ENCODE peak calls at places on chromosomes 2 and 18, in five cellular contexts. One of them, this sample, is unnamed.

GRCh38 chr2:60413819-60414178 is 139.7 kb downstream of the BCL11A start:
- DNase-seq in K562: no peak
- DNase-seq in GM12878: peak; percentile 78
- DNase-seq in HepG2: no peak
- DNase-seq in H1: no peak
- DNase-seq in this sample: no peak

GRCh38 chr2:69305712-69306611 is 81.1 kb downstream of the GFPT1 start:
- DNase-seq in HepG2: no peak
- DNase-seq in K562: peak; percentile 14
- DNase-seq in H1: no peak
- DNase-seq in GM12878: no peak
- DNase-seq in this sample: peak; percentile 62

GRCh38 chr2:9950521-9951271 is 797 bp upstream of the GRHL1 start:
- DNase-seq in K562: no peak
- DNase-seq in GM12878: no peak
- DNase-seq in HepG2: no peak
- DNase-seq in H1: no peak
- DNase-seq in this sample: peak; percentile 60

GRCh38 chr2:179096090-179096489 is 46.2 kb upstream of the CCDC141 start:
- DNase-seq in H1: no peak
- DNase-seq in K562: no peak
- DNase-seq in GM12878: peak; percentile 40
- DNase-seq in HepG2: no peak
- DNase-seq in this sample: no peak

GRCh38 chr18:44819944-44820510 is 139.3 kb downstream of the SETBP1 start:
- DNase-seq in HepG2: no peak
- DNase-seq in H1: no peak
- DNase-seq in GM12878: no peak
- DNase-seq in K562: no peak
- DNase-seq in this sample: no peak

GRCh38 chr18:76445275-76445674 is 49.8 kb downstream of the ZNF516 start:
- DNase-seq in K562: no peak
- DNase-seq in H1: no peak
- DNase-seq in GM12878: no peak
- DNase-seq in HepG2: no peak
- DNase-seq in this sample: no peak

GRCh38 chr2:8119782-8120551 is 561.9 kb upstream of the ID2 start:
- DNase-seq in K562: no peak
- DNase-seq in HepG2: peak; percentile 99
- DNase-seq in H1: no peak
- DNase-seq in GM12878: peak; percentile 4
- DNase-seq in this sample: no peak

GRCh38 chr2:122481244-122481622 is 725.8 kb downstream of the TSN start:
- DNase-seq in H1: no peak
- DNase-seq in GM12878: no peak
- DNase-seq in HepG2: no peak
- DNase-seq in K562: no peak
- DNase-seq in this sample: no peak

GRCh38 chr2:54088191-54088634 is 27.2 kb upstream of the ACYP2 start:
- DNase-seq in K562: no peak
- DNase-seq in H1: no peak
- DNase-seq in GM12878: no peak
- DNase-seq in HepG2: no peak
- DNase-seq in this sample: no peak

GRCh38 chr2:26613241-26614204 is 27.6 kb downstream of the CIB4 start:
- DNase-seq in K562: no peak
- DNase-seq in H1: no peak
- DNase-seq in HepG2: no peak
- DNase-seq in GM12878: no peak
- DNase-seq in this sample: peak; percentile 57

GRCh38 chr2:160974803-160975202 is 185.4 kb upstream of the TANK start:
- DNase-seq in HepG2: no peak
- DNase-seq in GM12878: no peak
- DNase-seq in K562: no peak
- DNase-seq in H1: no peak
- DNase-seq in this sample: no peak

GRCh38 chr2:14530506-14530905 is 102.0 kb upstream of the LRATD1 start:
- DNase-seq in H1: no peak
- DNase-seq in GM12878: no peak
- DNase-seq in K562: no peak
- DNase-seq in HepG2: no peak
- DNase-seq in this sample: no peak

GRCh38 chr2:37635359-37636208 is 35.9 kb downstream of the CDC42EP3 start:
- DNase-seq in GM12878: peak; percentile 92
- DNase-seq in K562: no peak
- DNase-seq in H1: no peak
- DNase-seq in HepG2: no peak
- DNase-seq in this sample: no peak

GRCh38 chr18:58549814-58550339 is 79.0 kb downstream of the ALPK2 start:
- DNase-seq in HepG2: peak; percentile 99
- DNase-seq in GM12878: no peak
- DNase-seq in H1: no peak
- DNase-seq in K562: no peak
- DNase-seq in this sample: no peak

GRCh38 chr2:182870227-182870626 is 3.8 kb upstream of the FRZB start:
- DNase-seq in HepG2: peak; percentile 56
- DNase-seq in K562: peak; percentile 44
- DNase-seq in H1: peak; percentile 29
- DNase-seq in GM12878: no peak
- DNase-seq in this sample: peak; percentile 90

GRCh38 chr2:69200107-69200520 is 186.9 kb downstream of the GFPT1 start:
- DNase-seq in H1: no peak
- DNase-seq in GM12878: no peak
- DNase-seq in K562: no peak
- DNase-seq in HepG2: peak; percentile 81
- DNase-seq in this sample: no peak

GRCh38 chr2:240412975-240413812 is 22.3 kb upstream of the GPC1 start:
- DNase-seq in H1: no peak
- DNase-seq in GM12878: no peak
- DNase-seq in K562: peak; percentile 16
- DNase-seq in HepG2: no peak
- DNase-seq in this sample: no peak

GRCh38 chr18:39751161-39751560 is 2185.6 kb upstream of the CELF4 start:
- DNase-seq in K562: no peak
- DNase-seq in HepG2: no peak
- DNase-seq in H1: no peak
- DNase-seq in GM12878: no peak
- DNase-seq in this sample: no peak

GRCh38 chr2:72006188-72006736 is 141.4 kb downstream of the CYP26B1 start:
- DNase-seq in HepG2: no peak
- DNase-seq in H1: no peak
- DNase-seq in K562: no peak
- DNase-seq in GM12878: no peak
- DNase-seq in this sample: no peak

GRCh38 chr2:60963176-60963575 is 54.3 kb upstream of the PEX13 start:
- DNase-seq in H1: no peak
- DNase-seq in HepG2: no peak
- DNase-seq in K562: no peak
- DNase-seq in GM12878: no peak
- DNase-seq in this sample: no peak

GRCh38 chr18:41391616-41392610 is 563.1 kb upstream of the PIK3C3 start:
- DNase-seq in H1: peak; percentile 49
- DNase-seq in HepG2: peak; percentile 47
- DNase-seq in GM12878: no peak
- DNase-seq in K562: peak; percentile 7
- DNase-seq in this sample: peak; percentile 91

GRCh38 chr2:58447586-58447985 is 206.5 kb upstream of the FANCL start:
- DNase-seq in HepG2: no peak
- DNase-seq in GM12878: no peak
- DNase-seq in H1: no peak
- DNase-seq in K562: no peak
- DNase-seq in this sample: no peak

GRCh38 chr2:132593171-132593570 is 76.8 kb downstream of the LYPD1 start:
- DNase-seq in HepG2: no peak
- DNase-seq in K562: no peak
- DNase-seq in H1: no peak
- DNase-seq in GM12878: no peak
- DNase-seq in this sample: no peak

GRCh38 chr2:128782411-128783192 is 463.9 kb upstream of the HS6ST1 start:
- DNase-seq in K562: no peak
- DNase-seq in HepG2: no peak
- DNase-seq in GM12878: no peak
- DNase-seq in H1: no peak
- DNase-seq in this sample: no peak

GRCh38 chr2:42736598-42737322 is 27.2 kb downstream of the OXER1 start:
- DNase-seq in GM12878: no peak
- DNase-seq in HepG2: no peak
- DNase-seq in K562: no peak
- DNase-seq in H1: no peak
- DNase-seq in this sample: no peak

GRCh38 chr2:120528051-120528692 is 182.2 kb downstream of the INHBB start:
- DNase-seq in HepG2: no peak
- DNase-seq in H1: no peak
- DNase-seq in GM12878: no peak
- DNase-seq in K562: no peak
- DNase-seq in this sample: no peak

DNA sequence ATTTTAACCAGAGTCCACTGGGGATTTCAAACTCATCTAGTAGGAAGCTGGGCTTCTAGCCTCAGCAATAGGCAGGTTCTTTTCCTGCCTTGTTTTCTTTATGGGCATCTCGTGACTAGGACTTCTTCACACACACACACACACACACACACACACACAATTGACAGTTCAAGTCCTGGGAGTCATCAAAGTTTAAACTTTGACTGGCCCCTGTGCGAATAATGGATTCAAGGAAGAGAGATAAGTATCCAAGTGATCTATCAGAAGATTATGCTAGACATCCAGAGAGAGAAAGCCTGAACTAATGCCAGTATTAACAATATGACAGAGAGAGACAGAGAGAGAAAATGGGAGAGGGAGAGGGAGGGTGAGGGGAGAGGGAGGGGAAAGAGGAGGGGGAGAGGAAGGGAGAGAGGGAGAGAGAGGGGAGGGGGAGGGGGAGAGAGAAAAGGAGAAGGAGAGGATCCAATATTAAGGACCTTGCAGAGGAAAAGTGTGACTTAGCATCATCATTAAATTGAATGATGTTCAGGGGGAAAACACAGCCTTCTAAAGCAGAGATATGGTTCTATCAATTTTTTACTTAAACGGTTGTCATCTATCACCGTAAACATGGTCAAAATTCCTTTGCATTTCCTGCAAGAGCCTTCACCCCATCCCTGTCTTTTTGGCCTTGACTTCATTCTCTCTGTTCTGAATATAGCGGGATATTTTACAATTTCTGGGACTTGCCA is 327.6 kb upstream of the ZEB2 start:
- DNase-seq in HepG2: no peak
- DNase-seq in GM12878: no peak
- DNase-seq in H1: no peak
- DNase-seq in K562: no peak
- DNase-seq in this sample: no peak
- H2AFZ ChIP-seq in HepG2: no peak overlapping the region
- H2AFZ ChIP-seq in GM12878: no peak overlapping the region
- H2AFZ ChIP-seq in H1: no peak overlapping the region
- H2AFZ ChIP-seq in K562: no peak overlapping the region
- H2AFZ ChIP-seq in this sample: no peak overlapping the region

DNA sequence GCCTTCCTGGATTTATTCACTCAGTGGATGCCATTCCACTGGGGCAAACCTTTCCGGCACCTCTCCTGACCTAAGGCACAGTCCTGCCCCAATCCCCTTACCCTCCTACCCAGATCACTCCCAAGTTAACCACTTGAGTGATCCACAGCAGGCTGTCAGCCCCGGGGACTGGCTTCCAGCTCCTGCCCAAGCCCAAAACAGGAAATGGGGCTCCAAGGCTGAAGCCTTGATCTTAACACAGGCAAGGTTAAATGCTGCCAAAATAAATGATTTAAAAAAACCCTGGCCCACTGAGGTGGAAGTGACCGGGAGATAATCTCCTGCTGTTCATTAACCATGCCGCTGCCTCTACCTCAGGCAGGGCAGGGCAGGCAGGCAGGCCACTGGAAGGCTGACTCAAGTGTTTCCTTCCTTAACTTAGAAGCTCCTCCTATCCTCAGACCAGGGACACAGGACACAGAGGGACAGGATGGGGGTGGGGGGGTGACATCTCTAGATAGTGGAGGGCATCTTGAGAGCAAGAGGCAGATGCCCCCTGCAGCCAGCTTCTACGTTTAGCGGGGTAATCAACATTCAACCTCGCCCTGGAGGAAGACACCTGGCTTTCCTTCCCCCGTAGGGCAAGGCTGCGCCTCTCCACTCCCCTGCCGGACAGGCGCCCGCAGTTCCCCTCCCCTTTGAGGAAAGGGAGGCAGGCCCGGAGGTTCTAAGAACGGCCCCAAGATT is 1.3 kb downstream of the RAB11FIP5 start:
- DNase-seq in HepG2: peak; percentile 35
- DNase-seq in H1: no peak
- DNase-seq in GM12878: no peak
- DNase-seq in K562: peak; percentile 43
- DNase-seq in this sample: peak; percentile 81
- TF ChIP-seq CREB1 in HepG2: no peak
- TF ChIP-seq CREB1 in H1: no peak
- TF ChIP-seq CREB1 in GM12878: no peak
- TF ChIP-seq CREB1 in K562: no peak
- TF ChIP-seq CREB1 in this sample: peak; percentile 11

DNA sequence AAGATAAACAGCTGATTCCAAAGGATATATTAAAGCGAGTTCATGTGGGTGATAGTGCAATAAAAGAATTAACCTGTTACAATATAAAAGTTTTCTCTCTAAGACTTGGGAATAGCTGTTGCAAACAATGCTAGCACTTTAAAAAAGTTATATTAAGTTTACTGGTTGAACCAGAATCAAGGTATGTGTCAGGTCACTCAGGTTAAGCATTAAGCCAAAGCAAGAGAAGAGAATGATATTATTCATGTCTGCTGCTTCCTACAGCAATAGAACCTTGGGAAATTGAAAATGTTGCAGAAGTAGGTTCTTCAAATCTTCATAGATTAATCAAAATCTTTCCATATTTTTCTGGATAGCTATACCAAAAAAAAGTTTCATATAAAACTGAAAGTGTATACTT is 138.5 kb downstream of the GCA start:
- DNase-seq in HepG2: no peak
- DNase-seq in GM12878: no peak
- DNase-seq in K562: no peak
- DNase-seq in H1: no peak
- DNase-seq in this sample: no peak
- H2AFZ ChIP-seq in HepG2: no peak overlapping the region
- H2AFZ ChIP-seq in GM12878: no peak overlapping the region
- H2AFZ ChIP-seq in K562: no peak overlapping the region
- H2AFZ ChIP-seq in H1: no peak overlapping the region
- H2AFZ ChIP-seq in this sample: no peak overlapping the region

GRCh38 chr2:190947139-190947538 is 66.5 kb downstream of the GLS start:
- DNase-seq in H1: no peak
- DNase-seq in K562: no peak
- DNase-seq in GM12878: no peak
- DNase-seq in HepG2: peak; percentile 25
- DNase-seq in this sample: no peak
- TF ChIP-seq CREB1 in H1: no peak
- TF ChIP-seq CREB1 in K562: no peak
- TF ChIP-seq CREB1 in GM12878: no peak
- TF ChIP-seq CREB1 in HepG2: no peak
- TF ChIP-seq CREB1 in this sample: no peak

DNA sequence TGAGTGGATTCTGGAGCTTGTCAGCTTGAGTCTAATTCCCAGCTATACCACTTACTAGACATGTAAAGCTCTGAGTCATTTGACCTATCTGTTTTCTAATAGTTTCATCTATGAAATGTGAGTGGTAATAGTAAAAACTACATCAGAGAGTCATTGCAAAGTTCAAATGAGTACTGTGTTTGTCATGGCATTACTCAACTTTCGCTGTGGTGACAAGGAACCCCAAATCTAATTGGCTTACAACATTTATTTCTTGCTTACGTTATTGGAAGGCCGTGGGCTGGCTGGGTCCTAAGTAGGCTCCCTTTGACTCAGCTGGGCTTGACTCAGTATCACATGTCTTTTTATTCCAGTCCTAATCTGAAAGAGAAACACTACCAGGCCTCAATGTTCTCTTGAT is 431.6 kb upstream of the SPHKAP start:
- DNase-seq in H1: no peak
- DNase-seq in GM12878: peak; percentile 15
- DNase-seq in K562: no peak
- DNase-seq in HepG2: no peak
- DNase-seq in this sample: no peak
- H2AFZ ChIP-seq in H1: no peak overlapping the region
- H2AFZ ChIP-seq in GM12878: no peak overlapping the region
- H2AFZ ChIP-seq in K562: no peak overlapping the region
- H2AFZ ChIP-seq in HepG2: no peak overlapping the region
- H2AFZ ChIP-seq in this sample: no peak overlapping the region